ENCODE peak calls at places on chromosome 6, in eight cellular contexts. One of them, this sample, is unnamed.

GRCh38 chr6:125445054-125445453 is 143.3 kb upstream of the HDDC2 start:
- DNase-seq in testis: no peak
- DNase-seq in activated B cell treated with CpG ODN at 0.5 μM for 24 hours: no peak
- DNase-seq in Peyer's patch: no peak
- DNase-seq in GM13977: no peak
- DNase-seq in fibroblast of the aortic adventitia: no peak
- DNase-seq in kidney epithelial cell: no peak
- DNase-seq in left ventricle myocardium inferior: no peak
- DNase-seq in this sample: no peak

GRCh38 chr6:110389689-110390382 is 25.5 kb downstream of the DDO start:
- DNase-seq in kidney epithelial cell: no peak
- DNase-seq in activated B cell treated with CpG ODN at 0.5 μM for 24 hours: no peak
- DNase-seq in left ventricle myocardium inferior: no peak
- DNase-seq in Peyer's patch: no peak
- DNase-seq in GM13977: no peak
- DNase-seq in fibroblast of the aortic adventitia: no peak
- DNase-seq in testis: no peak
- DNase-seq in this sample: no peak

GRCh38 chr6:28220164-28221133 is 4.6 kb upstream of the ZSCAN9 start:
- DNase-seq in Peyer's patch: no peak
- DNase-seq in left ventricle myocardium inferior: no peak
- DNase-seq in testis: no peak
- DNase-seq in fibroblast of the aortic adventitia: no peak
- DNase-seq in activated B cell treated with CpG ODN at 0.5 μM for 24 hours: no peak
- DNase-seq in kidney epithelial cell: no peak
- DNase-seq in GM13977: no peak
- DNase-seq in this sample: no peak

GRCh38 chr6:16337280-16337975 is 99.0 kb downstream of the GMPR start:
- DNase-seq in left ventricle myocardium inferior: peak; percentile 97
- DNase-seq in fibroblast of the aortic adventitia: peak; percentile 100
- DNase-seq in GM13977: no peak
- DNase-seq in Peyer's patch: peak; percentile 37
- DNase-seq in testis: peak; percentile 89
- DNase-seq in activated B cell treated with CpG ODN at 0.5 μM for 24 hours: no peak
- DNase-seq in kidney epithelial cell: no peak
- DNase-seq in this sample: peak; percentile 63

GRCh38 chr6:33428891-33429744 is 9.3 kb downstream of the SYNGAP1 start:
- DNase-seq in testis: no peak
- DNase-seq in kidney epithelial cell: no peak
- DNase-seq in fibroblast of the aortic adventitia: no peak
- DNase-seq in left ventricle myocardium inferior: no peak
- DNase-seq in Peyer's patch: no peak
- DNase-seq in GM13977: peak; percentile 20
- DNase-seq in activated B cell treated with CpG ODN at 0.5 μM for 24 hours: no peak
- DNase-seq in this sample: no peak

GRCh38 chr6:13892007-13892640 is 32.6 kb upstream of the RNF182 start:
- DNase-seq in Peyer's patch: no peak
- DNase-seq in GM13977: no peak
- DNase-seq in testis: no peak
- DNase-seq in fibroblast of the aortic adventitia: no peak
- DNase-seq in activated B cell treated with CpG ODN at 0.5 μM for 24 hours: no peak
- DNase-seq in kidney epithelial cell: no peak
- DNase-seq in left ventricle myocardium inferior: no peak
- DNase-seq in this sample: no peak

GRCh38 chr6:13573669-13574110 is 711 bp upstream of the SIRT5 start:
- DNase-seq in left ventricle myocardium inferior: peak; percentile 30
- DNase-seq in fibroblast of the aortic adventitia: peak; percentile 27
- DNase-seq in kidney epithelial cell: peak; percentile 4
- DNase-seq in activated B cell treated with CpG ODN at 0.5 μM for 24 hours: no peak
- DNase-seq in testis: peak; percentile 40
- DNase-seq in Peyer's patch: no peak
- DNase-seq in GM13977: no peak
- DNase-seq in this sample: peak; percentile 45

GRCh38 chr6:1047926-1048595 is 263.8 kb upstream of the FOXQ1 start:
- DNase-seq in testis: no peak
- DNase-seq in fibroblast of the aortic adventitia: no peak
- DNase-seq in activated B cell treated with CpG ODN at 0.5 μM for 24 hours: no peak
- DNase-seq in GM13977: no peak
- DNase-seq in kidney epithelial cell: no peak
- DNase-seq in Peyer's patch: no peak
- DNase-seq in left ventricle myocardium inferior: no peak
- DNase-seq in this sample: no peak

GRCh38 chr6:105153676-105154075 is 26.1 kb downstream of the POPDC3 start:
- DNase-seq in GM13977: no peak
- DNase-seq in activated B cell treated with CpG ODN at 0.5 μM for 24 hours: no peak
- DNase-seq in kidney epithelial cell: no peak
- DNase-seq in testis: no peak
- DNase-seq in Peyer's patch: no peak
- DNase-seq in left ventricle myocardium inferior: no peak
- DNase-seq in fibroblast of the aortic adventitia: no peak
- DNase-seq in this sample: no peak

GRCh38 chr6:169800668-169801395 is 49.4 kb downstream of the ERMARD start:
- DNase-seq in testis: peak; percentile 3
- DNase-seq in Peyer's patch: no peak
- DNase-seq in kidney epithelial cell: peak; percentile 77
- DNase-seq in activated B cell treated with CpG ODN at 0.5 μM for 24 hours: no peak
- DNase-seq in left ventricle myocardium inferior: no peak
- DNase-seq in GM13977: no peak
- DNase-seq in fibroblast of the aortic adventitia: peak; percentile 34
- DNase-seq in this sample: peak; percentile 57

GRCh38 chr6:84093405-84094049 is 60.0 kb downstream of the MRAP2 start:
- DNase-seq in testis: no peak
- DNase-seq in Peyer's patch: no peak
- DNase-seq in kidney epithelial cell: no peak
- DNase-seq in left ventricle myocardium inferior: no peak
- DNase-seq in fibroblast of the aortic adventitia: no peak
- DNase-seq in GM13977: no peak
- DNase-seq in activated B cell treated with CpG ODN at 0.5 μM for 24 hours: no peak
- DNase-seq in this sample: no peak

GRCh38 chr6:83853968-83854501 is 875 bp downstream of the RIPPLY2 start:
- DNase-seq in GM13977: no peak
- DNase-seq in left ventricle myocardium inferior: no peak
- DNase-seq in activated B cell treated with CpG ODN at 0.5 μM for 24 hours: no peak
- DNase-seq in testis: no peak
- DNase-seq in Peyer's patch: no peak
- DNase-seq in kidney epithelial cell: no peak
- DNase-seq in fibroblast of the aortic adventitia: no peak
- DNase-seq in this sample: no peak

GRCh38 chr6:105432797-105433196 is 29.9 kb upstream of the PREP start:
- DNase-seq in left ventricle myocardium inferior: no peak
- DNase-seq in fibroblast of the aortic adventitia: peak; percentile 94
- DNase-seq in GM13977: no peak
- DNase-seq in kidney epithelial cell: peak; percentile 79
- DNase-seq in Peyer's patch: no peak
- DNase-seq in testis: no peak
- DNase-seq in activated B cell treated with CpG ODN at 0.5 μM for 24 hours: no peak
- DNase-seq in this sample: peak; percentile 78

GRCh38 chr6:34598725-34599124 is 42.6 kb upstream of the SPDEF start:
- DNase-seq in fibroblast of the aortic adventitia: no peak
- DNase-seq in kidney epithelial cell: no peak
- DNase-seq in activated B cell treated with CpG ODN at 0.5 μM for 24 hours: no peak
- DNase-seq in left ventricle myocardium inferior: no peak
- DNase-seq in testis: peak; percentile 74
- DNase-seq in Peyer's patch: no peak
- DNase-seq in GM13977: no peak
- DNase-seq in this sample: no peak

GRCh38 chr6:106547053-106547414 is 82.3 kb downstream of the RTN4IP1 start:
- DNase-seq in activated B cell treated with CpG ODN at 0.5 μM for 24 hours: no peak
- DNase-seq in kidney epithelial cell: no peak
- DNase-seq in GM13977: no peak
- DNase-seq in fibroblast of the aortic adventitia: no peak
- DNase-seq in Peyer's patch: no peak
- DNase-seq in testis: no peak
- DNase-seq in left ventricle myocardium inferior: no peak
- DNase-seq in this sample: no peak

GRCh38 chr6:34288581-34288980 is 39.8 kb upstream of the SMIM29 start:
- DNase-seq in Peyer's patch: no peak
- DNase-seq in testis: no peak
- DNase-seq in kidney epithelial cell: no peak
- DNase-seq in fibroblast of the aortic adventitia: no peak
- DNase-seq in left ventricle myocardium inferior: no peak
- DNase-seq in activated B cell treated with CpG ODN at 0.5 μM for 24 hours: no peak
- DNase-seq in GM13977: peak; percentile 28
- DNase-seq in this sample: no peak

GRCh38 chr6:134258849-134259306 is 59.0 kb downstream of the SGK1 start:
- DNase-seq in GM13977: no peak
- DNase-seq in testis: no peak
- DNase-seq in kidney epithelial cell: no peak
- DNase-seq in fibroblast of the aortic adventitia: no peak
- DNase-seq in Peyer's patch: no peak
- DNase-seq in left ventricle myocardium inferior: no peak
- DNase-seq in activated B cell treated with CpG ODN at 0.5 μM for 24 hours: no peak
- DNase-seq in this sample: no peak

GRCh38 chr6:152078804-152079203 is 271.3 kb downstream of the ESR1 start:
- DNase-seq in Peyer's patch: no peak
- DNase-seq in kidney epithelial cell: no peak
- DNase-seq in GM13977: no peak
- DNase-seq in fibroblast of the aortic adventitia: no peak
- DNase-seq in testis: no peak
- DNase-seq in activated B cell treated with CpG ODN at 0.5 μM for 24 hours: no peak
- DNase-seq in left ventricle myocardium inferior: no peak
- DNase-seq in this sample: no peak

GRCh38 chr6:23754197-23754596 is 371.8 kb upstream of the NRSN1 start:
- DNase-seq in GM13977: no peak
- DNase-seq in Peyer's patch: no peak
- DNase-seq in left ventricle myocardium inferior: no peak
- DNase-seq in activated B cell treated with CpG ODN at 0.5 μM for 24 hours: no peak
- DNase-seq in fibroblast of the aortic adventitia: no peak
- DNase-seq in kidney epithelial cell: no peak
- DNase-seq in testis: no peak
- DNase-seq in this sample: peak; percentile 2
- TF ChIP-seq CTCF in GM13977: no peak
- TF ChIP-seq CTCF in Peyer's patch: no peak
- TF ChIP-seq CTCF in left ventricle myocardium inferior: no peak
- TF ChIP-seq CTCF in activated B cell treated with CpG ODN at 0.5 μM for 24 hours: no peak
- TF ChIP-seq CTCF in fibroblast of the aortic adventitia: no peak
- TF ChIP-seq CTCF in kidney epithelial cell: no peak
- TF ChIP-seq CTCF in testis: no peak
- TF ChIP-seq CTCF in this sample: peak; percentile 6

GRCh38 chr6:3747100-3747737 is 4.3 kb downstream of the PXDC1 start:
- DNase-seq in left ventricle myocardium inferior: no peak
- DNase-seq in fibroblast of the aortic adventitia: no peak
- DNase-seq in GM13977: no peak
- DNase-seq in kidney epithelial cell: no peak
- DNase-seq in activated B cell treated with CpG ODN at 0.5 μM for 24 hours: peak; percentile 14
- DNase-seq in testis: no peak
- DNase-seq in Peyer's patch: no peak
- DNase-seq in this sample: no peak
- TF ChIP-seq CTCF in left ventricle myocardium inferior: no peak
- TF ChIP-seq CTCF in fibroblast of the aortic adventitia: no peak
- TF ChIP-seq CTCF in GM13977: no peak
- TF ChIP-seq CTCF in kidney epithelial cell: no peak
- TF ChIP-seq CTCF in activated B cell treated with CpG ODN at 0.5 μM for 24 hours: no peak
- TF ChIP-seq CTCF in testis: no peak
- TF ChIP-seq CTCF in Peyer's patch: no peak
- TF ChIP-seq CTCF in this sample: no peak

DNA sequence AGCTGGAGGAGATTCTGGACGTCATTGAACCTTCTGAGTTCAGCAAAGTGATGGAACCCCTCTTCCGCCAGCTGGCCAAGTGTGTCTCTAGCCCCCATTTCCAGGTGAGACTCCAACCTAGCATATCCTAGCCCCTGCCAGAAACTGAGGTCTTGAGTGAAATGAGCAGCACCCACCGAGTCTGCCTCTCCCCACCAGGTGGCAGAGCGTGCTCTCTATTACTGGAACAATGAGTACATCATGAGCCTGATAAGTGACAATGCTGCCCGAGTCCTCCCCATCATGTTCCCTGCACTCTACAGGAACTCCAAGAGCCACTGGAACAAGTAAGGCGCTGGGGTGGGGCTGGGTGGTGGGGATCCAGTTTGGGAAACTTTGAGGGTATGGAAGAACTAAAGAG is 4.6 kb downstream of the MEA1 start:
- DNase-seq in Peyer's patch: peak; percentile 23
- DNase-seq in testis: peak; percentile 85
- DNase-seq in GM13977: peak; percentile 43
- DNase-seq in left ventricle myocardium inferior: peak; percentile 59
- DNase-seq in activated B cell treated with CpG ODN at 0.5 μM for 24 hours: no peak
- DNase-seq in fibroblast of the aortic adventitia: peak; percentile 31
- DNase-seq in kidney epithelial cell: no peak
- DNase-seq in this sample: peak; percentile 29
- TF ChIP-seq CTCF in Peyer's patch: no peak
- TF ChIP-seq CTCF in testis: peak; percentile 18
- TF ChIP-seq CTCF in GM13977: peak; percentile 53
- TF ChIP-seq CTCF in left ventricle myocardium inferior: peak; percentile 66
- TF ChIP-seq CTCF in activated B cell treated with CpG ODN at 0.5 μM for 24 hours: no peak
- TF ChIP-seq CTCF in fibroblast of the aortic adventitia: peak; percentile 46
- TF ChIP-seq CTCF in kidney epithelial cell: peak; percentile 53
- TF ChIP-seq CTCF in this sample: peak; percentile 16

GRCh38 chr6:161493731-161494130 is 219.9 kb upstream of the AGPAT4 start:
- DNase-seq in activated B cell treated with CpG ODN at 0.5 μM for 24 hours: no peak
- DNase-seq in Peyer's patch: no peak
- DNase-seq in kidney epithelial cell: no peak
- DNase-seq in testis: no peak
- DNase-seq in left ventricle myocardium inferior: no peak
- DNase-seq in fibroblast of the aortic adventitia: no peak
- DNase-seq in GM13977: no peak
- DNase-seq in this sample: no peak

GRCh38 chr6:161498881-161499280 is 225.0 kb upstream of the AGPAT4 start:
- DNase-seq in Peyer's patch: no peak
- DNase-seq in left ventricle myocardium inferior: no peak
- DNase-seq in testis: no peak
- DNase-seq in GM13977: no peak
- DNase-seq in activated B cell treated with CpG ODN at 0.5 μM for 24 hours: no peak
- DNase-seq in kidney epithelial cell: no peak
- DNase-seq in fibroblast of the aortic adventitia: no peak
- DNase-seq in this sample: no peak

GRCh38 chr6:161496941-161497340 is 223.1 kb upstream of the AGPAT4 start:
- DNase-seq in Peyer's patch: no peak
- DNase-seq in testis: no peak
- DNase-seq in left ventricle myocardium inferior: no peak
- DNase-seq in kidney epithelial cell: no peak
- DNase-seq in fibroblast of the aortic adventitia: no peak
- DNase-seq in activated B cell treated with CpG ODN at 0.5 μM for 24 hours: no peak
- DNase-seq in GM13977: no peak
- DNase-seq in this sample: no peak

GRCh38 chr6:161503570-161503969 is 229.7 kb upstream of the AGPAT4 start:
- DNase-seq in Peyer's patch: no peak
- DNase-seq in kidney epithelial cell: no peak
- DNase-seq in fibroblast of the aortic adventitia: no peak
- DNase-seq in left ventricle myocardium inferior: no peak
- DNase-seq in activated B cell treated with CpG ODN at 0.5 μM for 24 hours: no peak
- DNase-seq in GM13977: no peak
- DNase-seq in testis: no peak
- DNase-seq in this sample: no peak

GRCh38 chr6:161498359-161498758 is 224.5 kb upstream of the AGPAT4 start:
- DNase-seq in kidney epithelial cell: no peak
- DNase-seq in left ventricle myocardium inferior: no peak
- DNase-seq in testis: peak; percentile 23
- DNase-seq in fibroblast of the aortic adventitia: peak; percentile 55
- DNase-seq in GM13977: no peak
- DNase-seq in activated B cell treated with CpG ODN at 0.5 μM for 24 hours: no peak
- DNase-seq in Peyer's patch: no peak
- DNase-seq in this sample: peak; percentile 80
- TF ChIP-seq CTCF in kidney epithelial cell: peak; percentile 58
- TF ChIP-seq CTCF in left ventricle myocardium inferior: peak; percentile 56
- TF ChIP-seq CTCF in testis: no peak
- TF ChIP-seq CTCF in fibroblast of the aortic adventitia: peak; percentile 34
- TF ChIP-seq CTCF in GM13977: no peak
- TF ChIP-seq CTCF in activated B cell treated with CpG ODN at 0.5 μM for 24 hours: no peak
- TF ChIP-seq CTCF in Peyer's patch: no peak
- TF ChIP-seq CTCF in this sample: peak; percentile 62

GRCh38 chr6:43304882-43305281 is 3.7 kb downstream of the CRIP3 start:
- DNase-seq in testis: no peak
- DNase-seq in Peyer's patch: no peak
- DNase-seq in GM13977: no peak
- DNase-seq in kidney epithelial cell: no peak
- DNase-seq in activated B cell treated with CpG ODN at 0.5 μM for 24 hours: no peak
- DNase-seq in fibroblast of the aortic adventitia: no peak
- DNase-seq in left ventricle myocardium inferior: no peak
- DNase-seq in this sample: no peak
- TF ChIP-seq CTCF in testis: no peak
- TF ChIP-seq CTCF in Peyer's patch: no peak
- TF ChIP-seq CTCF in GM13977: no peak
- TF ChIP-seq CTCF in kidney epithelial cell: no peak
- TF ChIP-seq CTCF in activated B cell treated with CpG ODN at 0.5 μM for 24 hours: no peak
- TF ChIP-seq CTCF in fibroblast of the aortic adventitia: no peak
- TF ChIP-seq CTCF in left ventricle myocardium inferior: no peak
- TF ChIP-seq CTCF in this sample: no peak